ENCODE peak calls at places on chromosomes 13 and 19, in four cellular contexts. Y, G, J and L are unnamed samples.

GRCh38 chr19:55340144-55340783 is 588 bp downstream of the KMT5C start:
- DNase-seq in Y (peak), G (peak), J (no peak), L (no peak)

GRCh38 chr13:53112522-53112921 is 83.9 kb downstream of the OLFM4 start:
- DNase-seq in Y (no peak), G (no peak), J (no peak), L (no peak)

GRCh38 chr13:79538757-79539156 is 57.8 kb downstream of the NDFIP2 start:
- DNase-seq in Y (no peak), G (no peak), J (no peak), L (no peak)

GRCh38 chr19:36152061-36152885 is at the start of gene COX7A1:
- DNase-seq in Y (no peak), G (no peak), J (no peak), L (no peak)

GRCh38 chr13:49498211-49498610 is 2.5 kb downstream of the PHF11 start:
- DNase-seq in Y (no peak), G (no peak), J (no peak), L (no peak)

GRCh38 chr19:932647-933552 is 7.1 kb downstream of the ARID3A start:
- DNase-seq in Y (no peak), G (peak), J (no peak), L (no peak)

GRCh38 chr19:35468637-35469036 is 20.6 kb downstream of the FFAR2 start:
- DNase-seq in Y (peak), G (peak), J (peak), L (peak)

GRCh38 chr13:23918208-23918607 is 20.9 kb upstream of the C1QTNF9B start:
- DNase-seq in Y (no peak), G (no peak), J (no peak), L (no peak)

GRCh38 chr13:71760226-71760591 is 106.8 kb downstream of the DACH1 start:
- DNase-seq in Y (no peak), G (no peak), J (no peak), L (no peak)

GRCh38 chr13:77519808-77520207 is 15.7 kb upstream of the SCEL start:
- DNase-seq in Y (no peak), G (no peak), J (no peak), L (no peak)

GRCh38 chr19:10009269-10009665 is 1.0 kb downstream of the COL5A3 start:
- DNase-seq in Y (peak), G (peak), J (no peak), L (no peak)

GRCh38 chr19:2154587-2155075 is 3.3 kb upstream of the AP3D1 start:
- DNase-seq in Y (no peak), G (no peak), J (no peak), L (no peak)

GRCh38 chr13:77375554-77375953 is 48.7 kb upstream of the MYCBP2 start:
- DNase-seq in Y (no peak), G (no peak), J (no peak), L (no peak)

GRCh38 chr13:112895521-112896465 is 73.2 kb upstream of the MCF2L start:
- DNase-seq in Y (no peak), G (no peak), J (no peak), L (no peak)

GRCh38 chr13:110012102-110012739 is 225.8 kb upstream of the IRS2 start:
- DNase-seq in Y (no peak), G (no peak), J (no peak), L (peak)

GRCh38 chr13:110225007-110225406 is 82.0 kb downstream of the COL4A1 start:
- DNase-seq in Y (no peak), G (no peak), J (no peak), L (no peak)

GRCh38 chr13:64075543-64076271 is 2660.1 kb upstream of the PCDH20 start:
- DNase-seq in Y (peak), G (no peak), J (no peak), L (peak)

GRCh38 chr13:46739447-46740125 is 57.4 kb downstream of the ESD start:
- DNase-seq in Y (no peak), G (no peak), J (no peak), L (no peak)

GRCh38 chr19:31882709-31883108 is 462.7 kb upstream of the ZNF507 start:
- DNase-seq in Y (peak), G (no peak), J (no peak), L (no peak)

GRCh38 chr19:31351212-31352193 is 2.3 kb upstream of the TSHZ3 start:
- DNase-seq in Y (no peak), G (peak), J (no peak), L (no peak)

GRCh38 chr13:80297094-80297493 is 43.8 kb downstream of the SPRY2 start:
- DNase-seq in Y (no peak), G (no peak), J (no peak), L (no peak)

GRCh38 chr19:4916292-4917082 is 7.2 kb downstream of the UHRF1 start:
- DNase-seq in Y (no peak), G (no peak), J (no peak), L (no peak)

GRCh38 chr19:45526143-45526542 is 18.9 kb downstream of the VASP start:
- DNase-seq in Y (peak), G (peak), J (no peak), L (peak)

GRCh38 chr19:2477141-2477710 is 1.3 kb downstream of the GADD45B start:
- DNase-seq in Y (no peak), G (no peak), J (no peak), L (no peak)

GRCh38 chr13:51584731-51585191 is 499 bp downstream of the WDFY2 start:
- DNase-seq in Y (peak), G (peak), J (no peak), L (peak)

GRCh38 chr13:85970727-85971126 is 171.5 kb upstream of the SLITRK6 start:
- DNase-seq in Y (no peak), G (no peak), J (no peak), L (no peak)

GRCh38 chr19:35261356-35262100 is 7.2 kb upstream of the USF2 start:
- DNase-seq in Y (no peak), G (no peak), J (no peak), L (no peak)

GRCh38 chr19:55519461-55520311 is 17.2 kb downstream of the SBK2 start:
- DNase-seq in Y (peak), G (no peak), J (no peak), L (peak)

GRCh38 chr13:24263652-24264051 is 45.7 kb upstream of the C1QTNF9 start:
- DNase-seq in Y (no peak), G (no peak), J (no peak), L (peak)

GRCh38 chr19:41353466-41354342 is at the start of gene TGFB1:
- DNase-seq in Y (peak), G (peak), J (peak), L (peak)

GRCh38 chr19:41352609-41353465 is 885 bp downstream of the TGFB1 start:
- DNase-seq in Y (peak), G (peak), J (no peak), L (peak)

GRCh38 chr19:41350735-41351338 is 2.9 kb downstream of the TGFB1 start:
- DNase-seq in Y (peak), G (peak), J (no peak), L (no peak)

GRCh38 chr19:41352279-41352608 is 1.5 kb downstream of the TGFB1 start:
- DNase-seq in Y (no peak), G (no peak), J (no peak), L (no peak)

GRCh38 chr19:41351339-41352245 is 2.1 kb downstream of the TGFB1 start:
- DNase-seq in Y (peak), G (peak), J (no peak), L (no peak)
- TF ChIP-seq SMC3 in Y (no peak), G (no peak), J (no peak), L (no peak)

DNA sequence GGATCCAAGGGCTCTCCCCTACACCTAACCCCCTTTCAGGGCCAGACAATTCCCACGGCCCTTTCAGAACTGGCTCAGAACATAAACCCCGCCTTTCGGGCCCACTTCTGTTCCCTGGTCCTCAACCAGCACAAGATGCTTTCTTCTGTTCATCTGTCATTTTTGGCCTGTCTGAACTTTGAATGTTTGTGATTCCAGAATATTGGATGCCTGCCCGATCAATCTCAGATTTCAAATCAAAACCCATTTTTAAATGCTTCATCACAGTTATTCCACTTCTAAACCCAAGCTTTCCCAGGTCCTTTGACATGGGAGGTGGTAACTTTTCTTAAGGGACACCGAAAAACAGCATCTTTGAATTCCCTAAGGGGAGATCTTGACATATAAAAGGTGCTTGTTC is 167.2 kb downstream of the USP12 start:
- DNase-seq in Y (no peak), G (no peak), J (no peak), L (no peak)
- TF ChIP-seq ZBTB33 in Y (no peak), G (no peak), J (no peak), L (no peak)

DNA sequence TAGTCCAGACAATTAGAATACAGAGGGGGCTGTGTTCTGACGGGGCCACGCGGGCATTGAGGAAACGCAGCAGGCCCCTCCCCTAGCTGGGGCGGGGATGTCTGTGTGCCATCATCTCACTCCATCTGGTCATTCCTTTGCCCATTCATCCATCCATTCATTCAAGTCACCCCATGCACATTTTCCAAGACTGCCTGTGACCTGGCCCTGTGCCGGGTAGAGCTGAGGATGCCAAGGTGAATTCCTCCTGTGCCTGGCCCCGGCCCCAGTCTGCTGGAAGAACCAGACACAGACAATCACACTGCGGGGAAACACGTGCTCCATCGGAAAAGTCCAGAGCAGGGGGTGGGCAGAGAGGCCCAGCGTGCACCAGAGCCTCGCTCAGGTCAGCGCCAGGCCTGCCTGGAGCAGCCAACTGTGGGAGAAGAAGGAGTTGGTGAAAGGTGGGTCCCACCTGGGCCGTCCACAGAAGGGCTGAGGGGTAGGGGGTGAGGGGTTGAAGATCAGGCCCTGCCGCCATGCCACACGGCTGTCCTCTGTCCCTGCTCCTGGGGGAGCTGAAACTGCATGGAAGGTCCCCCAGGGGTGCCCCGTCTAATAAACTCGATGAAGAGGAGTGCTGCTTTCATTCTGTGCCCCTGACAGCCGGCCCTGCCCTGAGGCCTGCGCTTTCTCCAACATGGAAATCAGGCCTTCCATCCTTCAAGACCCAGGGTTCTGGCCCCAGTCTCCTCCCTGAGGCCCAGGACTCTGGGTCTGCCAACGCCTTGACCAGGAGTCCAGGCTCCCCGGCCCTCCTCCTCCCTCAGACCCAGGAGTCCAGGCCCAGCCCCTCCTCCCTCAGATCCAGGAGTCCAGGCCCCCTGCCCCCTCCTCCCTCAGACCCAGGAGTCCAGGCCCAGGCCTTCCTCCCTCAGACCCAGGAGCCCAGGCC is 1.6 kb upstream of the CACNG6 start:
- DNase-seq in Y (no peak), G (no peak), J (no peak), L (no peak)
- TF ChIP-seq SMC3 in Y (no peak), G (no peak), J (no peak), L (no peak)

GRCh38 chr19:15962319-15962718 is 13.5 kb downstream of the OR10H4 start:
- DNase-seq in Y (peak), G (no peak), J (no peak), L (no peak)
- TF ChIP-seq ZBTB33 in Y (no peak), G (no peak), J (no peak), L (no peak)

GRCh38 chr13:21076265-21076653 is 14.9 kb upstream of the LATS2 start:
- DNase-seq in Y (no peak), G (no peak), J (no peak), L (no peak)

GRCh38 chr13:21077360-21078353 is 16.3 kb upstream of the LATS2 start:
- DNase-seq in Y (no peak), G (no peak), J (no peak), L (no peak)

GRCh38 chr13:21074601-21075302 is 13.4 kb upstream of the LATS2 start:
- DNase-seq in Y (no peak), G (no peak), J (no peak), L (no peak)

GRCh38 chr13:21078501-21078900 is 17.1 kb upstream of the LATS2 start:
- DNase-seq in Y (no peak), G (no peak), J (no peak), L (no peak)

GRCh38 chr13:21075303-21076264 is 14.2 kb upstream of the LATS2 start:
- DNase-seq in Y (no peak), G (peak), J (no peak), L (no peak)
- TF ChIP-seq SMC3 in Y (no peak), G (no peak), J (no peak), L (no peak)

DNA sequence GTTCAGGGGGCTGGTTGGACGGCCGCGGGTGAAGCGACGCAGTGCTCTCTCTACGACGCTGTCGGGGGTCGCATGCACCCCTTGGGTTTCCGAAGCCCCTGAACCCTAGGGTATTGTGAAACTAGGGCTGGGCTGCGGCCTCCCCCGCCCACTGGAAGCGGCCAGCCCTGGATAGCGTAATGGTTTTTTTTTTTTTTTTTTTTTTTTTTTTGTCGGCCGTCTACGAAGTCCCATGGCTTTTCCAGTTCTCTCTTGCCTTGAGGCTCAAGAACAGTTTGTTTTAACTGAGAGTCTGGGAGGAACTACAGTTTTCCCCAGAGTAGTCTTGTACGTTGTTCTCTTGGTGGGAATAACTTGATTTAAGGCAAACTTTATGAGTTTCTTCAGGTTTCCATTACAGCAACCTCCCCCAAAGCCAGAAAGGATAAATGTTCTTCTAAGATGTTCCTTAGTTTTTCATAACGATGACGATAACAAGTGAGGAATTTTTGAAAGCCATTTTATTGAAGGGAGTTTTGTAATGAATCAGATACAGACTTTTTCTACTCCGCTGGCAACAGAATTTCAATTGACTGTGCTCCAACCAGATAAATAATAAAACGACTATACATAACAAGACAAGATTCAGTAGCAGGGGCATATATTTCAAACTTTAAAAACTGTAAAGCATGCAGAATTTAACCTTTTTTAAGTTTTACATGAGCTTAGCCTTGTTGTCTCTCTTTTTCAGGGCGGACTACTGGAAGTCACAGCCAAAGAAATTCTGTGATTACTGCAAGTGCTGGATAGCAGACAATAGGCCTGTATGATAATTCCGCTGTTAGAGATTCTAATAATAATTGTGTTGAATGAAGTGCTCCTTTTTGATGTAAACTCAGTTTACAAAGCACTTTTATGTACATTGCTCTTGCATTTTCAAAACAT is 867 bp downstream of the WBP4 start:
- DNase-seq in Y (no peak), G (no peak), J (no peak), L (no peak)
- TF ChIP-seq ZBTB33 in Y (no peak), G (no peak), J (no peak), L (no peak)

GRCh38 chr13:60221581-60221980 is 57.9 kb upstream of the DIAPH3 start:
- DNase-seq in Y (no peak), G (no peak), J (no peak), L (no peak)

GRCh38 chr13:60229708-60230272 is 66.1 kb upstream of the DIAPH3 start:
- DNase-seq in Y (peak), G (peak), J (no peak), L (no peak)

GRCh38 chr13:60227168-60227567 is 63.4 kb upstream of the DIAPH3 start:
- DNase-seq in Y (peak), G (no peak), J (no peak), L (no peak)

GRCh38 chr13:60230593-60230992 is 66.9 kb upstream of the DIAPH3 start:
- DNase-seq in Y (peak), G (peak), J (no peak), L (no peak)

GRCh38 chr13:60226507-60226906 is 62.8 kb upstream of the DIAPH3 start:
- DNase-seq in Y (peak), G (peak), J (no peak), L (peak)
- TF ChIP-seq SMC3 in Y (peak), G (peak), J (no peak), L (no peak)

DNA sequence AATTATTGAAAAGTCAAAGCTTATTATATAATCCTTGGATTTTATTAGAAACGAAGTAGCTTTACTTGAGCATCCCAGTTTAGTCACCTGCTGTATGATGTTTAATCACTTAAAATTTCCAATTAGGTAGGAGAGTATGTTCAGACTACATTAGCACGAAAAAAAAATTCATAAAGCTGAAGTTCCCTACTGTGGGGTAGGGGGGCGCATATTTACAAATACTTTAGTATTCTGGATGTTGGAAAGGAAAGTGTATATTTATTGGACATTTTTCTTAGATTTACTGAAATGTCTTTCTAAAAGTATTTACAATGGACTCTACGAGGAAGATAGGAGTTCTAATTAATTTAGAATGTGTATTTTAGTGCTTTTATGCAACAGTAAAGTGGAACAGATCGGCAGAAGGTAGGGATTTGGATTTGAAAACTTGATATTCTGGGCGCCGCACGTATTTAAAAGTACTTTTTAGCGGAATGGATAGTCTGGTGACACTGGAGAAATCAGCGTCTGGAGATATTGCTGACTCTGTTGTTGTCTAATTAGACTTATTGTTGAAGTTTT is 1.9 kb downstream of the CDK8 start:
- DNase-seq in Y (peak), G (peak), J (no peak), L (peak)
- TF ChIP-seq ZBTB33 in Y (no peak), G (no peak), J (no peak), L (no peak)

GRCh38 chr19:20067898-20068297 is 9.9 kb upstream of the ZNF90 start:
- DNase-seq in Y (no peak), G (no peak), J (no peak), L (no peak)
- TF ChIP-seq SMC3 in Y (no peak), G (no peak), J (no peak), L (no peak)